ENCODE peak calls at places on chromosomes 16 and 17, in eight cellular contexts. U is cardiac muscle cell, Q is GM13976, H is left cardiac atrium, D is psoas muscle, M is GM12865, X is PC-3, T is mucosa of descending colon. B is an unnamed sample.

GRCh38 chr17:57630736-57631135 is 114.4 kb downstream of the CCDC182 start:
- DNase-seq in U (no peak), X (no peak), M (no peak), D (peak), H (no peak), Q (no peak), T (no peak), B (no peak)

GRCh38 chr17:5896215-5896614 is 174.0 kb upstream of the WSCD1 start:
- DNase-seq in T (no peak), D (no peak), X (no peak), U (no peak), M (no peak), H (no peak), Q (no peak), B (no peak)

GRCh38 chr17:81027038-81027437 is 7.9 kb upstream of the BAIAP2 start:
- DNase-seq in M (no peak), T (no peak), D (peak), H (no peak), Q (no peak), X (no peak), U (no peak), B (no peak)

GRCh38 chr17:63919311-63919723 is 678 bp upstream of the GH1 start:
- DNase-seq in Q (peak), D (peak), X (peak), T (peak), M (peak), H (peak), U (peak), B (peak)

GRCh38 chr17:40686192-40686591 is 17.4 kb downstream of the KRT24 start:
- DNase-seq in D (no peak), T (no peak), M (no peak), Q (no peak), X (no peak), U (no peak), H (no peak), B (no peak)

GRCh38 chr17:1565860-1566259 is 3.3 kb upstream of the PITPNA start:
- DNase-seq in U (no peak), D (no peak), Q (no peak), M (peak), T (no peak), X (no peak), H (no peak), B (no peak)

GRCh38 chr16:67943619-67944503 is at the start of gene LCAT:
- DNase-seq in U (no peak), Q (no peak), T (no peak), D (peak), H (peak), M (no peak), X (no peak), B (no peak)

GRCh38 chr17:79924639-79924976 is 85.4 kb upstream of the CBX4 start:
- DNase-seq in X (no peak), Q (no peak), T (no peak), U (no peak), H (no peak), D (no peak), M (no peak), B (no peak)

GRCh38 chr17:67514998-67515397 is 137.9 kb downstream of the PITPNC1 start:
- DNase-seq in Q (peak), X (no peak), T (no peak), U (no peak), H (no peak), M (peak), D (no peak), B (no peak)

GRCh38 chr17:37092041-37092440 is 143.3 kb downstream of the AATF start:
- DNase-seq in M (no peak), X (no peak), H (no peak), D (no peak), T (peak), U (no peak), Q (no peak), B (no peak)

GRCh38 chr17:9935408-9935807 is 30.3 kb upstream of the RCVRN start:
- DNase-seq in H (peak), M (no peak), T (no peak), D (peak), Q (no peak), X (no peak), U (no peak), B (no peak)

GRCh38 chr17:11269210-11269609 is 28.2 kb downstream of the SHISA6 start:
- DNase-seq in D (no peak), X (no peak), Q (no peak), M (no peak), U (no peak), T (no peak), H (no peak), B (no peak)

GRCh38 chr16:49464877-49465504 is 91.4 kb downstream of the C16orf78 start:
- DNase-seq in T (no peak), M (no peak), Q (peak), X (no peak), D (peak), U (peak), H (no peak), B (no peak)

GRCh38 chr16:23145608-23146007 is 3.6 kb downstream of the USP31 start:
- DNase-seq in M (no peak), D (no peak), H (no peak), U (no peak), T (no peak), X (peak), Q (no peak), B (no peak)

GRCh38 chr16:85522842-85523601 is 90.1 kb upstream of the GSE1 start:
- DNase-seq in U (no peak), H (no peak), X (no peak), D (peak), Q (no peak), T (peak), M (no peak), B (no peak)

GRCh38 chr16:56351481-56351880 is 73.9 kb downstream of the AMFR start:
- DNase-seq in M (no peak), H (no peak), D (peak), T (no peak), X (no peak), U (no peak), Q (no peak), B (no peak)

GRCh38 chr16:22300427-22301071 is 3.3 kb downstream of the POLR3E start:
- DNase-seq in T (peak), H (peak), U (peak), D (peak), M (peak), X (peak), Q (no peak), B (peak)

GRCh38 chr17:83154311-83155127 is 75.1 kb downstream of the METRNL start:
- DNase-seq in U (no peak), D (peak), Q (peak), T (no peak), H (no peak), X (no peak), M (no peak), B (no peak)

GRCh38 chr16:46949216-46949892 is 24.1 kb downstream of the DNAJA2 start:
- DNase-seq in H (no peak), Q (no peak), M (peak), X (no peak), T (no peak), U (no peak), D (no peak), B (peak)

GRCh38 chr17:75273968-75274708 is 3.1 kb upstream of the MIF4GD start:
- DNase-seq in Q (no peak), T (no peak), H (no peak), X (peak), D (no peak), M (no peak), U (no peak), B (no peak)

GRCh38 chr17:13981881-13982280 is 87.4 kb upstream of the COX10 start:
- DNase-seq in X (no peak), T (no peak), M (no peak), Q (no peak), H (no peak), U (no peak), D (no peak), B (no peak)

GRCh38 chr17:50909765-50910661 is 43.9 kb upstream of the TOB1 start:
- DNase-seq in M (peak), U (no peak), X (no peak), Q (no peak), D (no peak), H (no peak), T (no peak), B (peak)

GRCh38 chr17:4802228-4802627 is at the start of gene C17orf114:
- DNase-seq in T (no peak), M (no peak), D (peak), U (no peak), X (no peak), Q (no peak), H (no peak), B (no peak)

GRCh38 chr16:84511821-84512220 is 7.4 kb upstream of the MEAK7 start:
- DNase-seq in Q (no peak), X (no peak), D (peak), M (no peak), T (no peak), U (no peak), H (no peak), B (no peak)

GRCh38 chr17:80006339-80006720 is 29.3 kb downstream of the TBC1D16 start:
- DNase-seq in U (no peak), D (no peak), M (no peak), Q (no peak), X (no peak), T (no peak), H (no peak), B (no peak)

GRCh38 chr17:5530265-5530782 is 44.0 kb downstream of the MIS12 start:
- DNase-seq in X (no peak), U (no peak), Q (no peak), T (no peak), M (no peak), D (no peak), H (no peak), B (no peak)

GRCh38 chr16:66493490-66494401 is 56.2 kb downstream of the TK2 start:
- DNase-seq in X (no peak), U (no peak), Q (no peak), M (no peak), T (no peak), H (no peak), D (no peak), B (no peak)

GRCh38 chr17:80217703-80218362 is 2.3 kb downstream of the SGSH start:
- DNase-seq in X (no peak), Q (no peak), U (no peak), T (no peak), D (no peak), M (no peak), H (no peak), B (no peak)

GRCh38 chr16:78430281-78430680 is 330.8 kb downstream of the WWOX start:
- DNase-seq in T (no peak), U (no peak), M (no peak), X (no peak), H (no peak), Q (no peak), D (no peak), B (no peak)

GRCh38 chr16:24539850-24540484 is 601 bp downstream of the RBBP6 start:
- DNase-seq in D (peak), T (peak), Q (peak), X (no peak), U (peak), H (peak), M (peak), B (peak)

GRCh38 chr16:83066011-83066410 is 439.2 kb downstream of the CDH13 start:
- DNase-seq in Q (no peak), T (no peak), X (no peak), U (no peak), M (no peak), D (no peak), H (no peak), B (no peak)

GRCh38 chr17:21385281-21385845 is 9.2 kb downstream of the KCNJ12 start:
- DNase-seq in D (no peak), T (no peak), Q (no peak), H (no peak), U (no peak), X (no peak), M (no peak), B (no peak)

GRCh38 chr17:977163-977562 is 2.4 kb downstream of the NXN start:
- DNase-seq in D (no peak), U (no peak), X (no peak), T (no peak), H (no peak), Q (no peak), M (no peak), B (no peak)

GRCh38 chr17:65062168-65062915 is 5.8 kb upstream of the GNA13 start:
- DNase-seq in D (no peak), M (no peak), T (peak), H (no peak), X (peak), U (no peak), Q (no peak), B (no peak)

GRCh38 chr17:43212641-43213490 is 1.2 kb downstream of the TMEM106A start:
- DNase-seq in D (no peak), H (no peak), U (no peak), M (peak), Q (peak), X (no peak), T (no peak), B (no peak)

B was measured in activated T-cell treated with anti-CD3 and anti-CD28 coated beads for 48 hours.